ENCODE peak calls at places on chromosomes 1 and 21, in five cellular contexts. One of them, this sample, is unnamed.

GRCh38 chr1:94101613-94101940 is 19.4 kb downstream of the ABCA4 start:
- DNase-seq in effector memory CD8-positive, alpha-beta T cell: no peak
- DNase-seq in hepatic stellate cell: no peak
- DNase-seq in tibial artery: no peak
- DNase-seq in ovary: no peak
- DNase-seq in this sample: no peak

GRCh38 chr1:2847086-2847850 is 45.8 kb upstream of the TTC34 start:
- DNase-seq in effector memory CD8-positive, alpha-beta T cell: no peak
- DNase-seq in hepatic stellate cell: no peak
- DNase-seq in tibial artery: no peak
- DNase-seq in ovary: no peak
- DNase-seq in this sample: no peak

GRCh38 chr1:17347769-17348592 is 24.0 kb upstream of the PADI6 start:
- DNase-seq in effector memory CD8-positive, alpha-beta T cell: no peak
- DNase-seq in hepatic stellate cell: no peak
- DNase-seq in tibial artery: no peak
- DNase-seq in ovary: no peak
- DNase-seq in this sample: no peak

GRCh38 chr21:44294391-44295162 is 5.3 kb upstream of the PFKL start:
- DNase-seq in effector memory CD8-positive, alpha-beta T cell: peak
- DNase-seq in hepatic stellate cell: peak
- DNase-seq in tibial artery: peak
- DNase-seq in ovary: peak
- DNase-seq in this sample: no peak

GRCh38 chr1:225813250-225813964 is 3.5 kb downstream of the EPHX1 start:
- DNase-seq in effector memory CD8-positive, alpha-beta T cell: no peak
- DNase-seq in hepatic stellate cell: peak
- DNase-seq in tibial artery: peak
- DNase-seq in ovary: peak
- DNase-seq in this sample: no peak

GRCh38 chr1:215292906-215293305 is 210.4 kb downstream of the KCNK2 start:
- DNase-seq in effector memory CD8-positive, alpha-beta T cell: no peak
- DNase-seq in hepatic stellate cell: no peak
- DNase-seq in tibial artery: no peak
- DNase-seq in ovary: no peak
- DNase-seq in this sample: no peak

GRCh38 chr1:3372317-3372716 is 82.1 kb upstream of the ARHGEF16 start:
- DNase-seq in effector memory CD8-positive, alpha-beta T cell: peak
- DNase-seq in hepatic stellate cell: no peak
- DNase-seq in tibial artery: no peak
- DNase-seq in ovary: no peak
- DNase-seq in this sample: no peak

GRCh38 chr1:161350666-161351065 is 17.0 kb downstream of the CFAP126 start:
- DNase-seq in effector memory CD8-positive, alpha-beta T cell: no peak
- DNase-seq in hepatic stellate cell: no peak
- DNase-seq in tibial artery: no peak
- DNase-seq in ovary: no peak
- DNase-seq in this sample: no peak

GRCh38 chr1:47558601-47559593 is 121.1 kb downstream of the FOXD2 start:
- DNase-seq in effector memory CD8-positive, alpha-beta T cell: no peak
- DNase-seq in hepatic stellate cell: no peak
- DNase-seq in tibial artery: no peak
- DNase-seq in ovary: no peak
- DNase-seq in this sample: no peak

GRCh38 chr1:199929556-199929955 is 98.0 kb upstream of the NR5A2 start:
- DNase-seq in effector memory CD8-positive, alpha-beta T cell: no peak
- DNase-seq in hepatic stellate cell: no peak
- DNase-seq in tibial artery: no peak
- DNase-seq in ovary: no peak
- DNase-seq in this sample: no peak

GRCh38 chr21:43355196-43355924 is 71.6 kb downstream of the SIK1 start:
- DNase-seq in effector memory CD8-positive, alpha-beta T cell: no peak
- DNase-seq in hepatic stellate cell: no peak
- DNase-seq in tibial artery: no peak
- DNase-seq in ovary: no peak
- DNase-seq in this sample: no peak

GRCh38 chr1:185823471-185823870 is 89.3 kb downstream of the HMCN1 start:
- DNase-seq in effector memory CD8-positive, alpha-beta T cell: no peak
- DNase-seq in hepatic stellate cell: no peak
- DNase-seq in tibial artery: no peak
- DNase-seq in ovary: no peak
- DNase-seq in this sample: no peak

GRCh38 chr1:196361112-196361714 is 247.0 kb downstream of the KCNT2 start:
- DNase-seq in effector memory CD8-positive, alpha-beta T cell: no peak
- DNase-seq in hepatic stellate cell: no peak
- DNase-seq in tibial artery: no peak
- DNase-seq in ovary: no peak
- DNase-seq in this sample: no peak

GRCh38 chr1:17565551-17565971 is 26.1 kb downstream of the ARHGEF10L start:
- DNase-seq in effector memory CD8-positive, alpha-beta T cell: no peak
- DNase-seq in hepatic stellate cell: no peak
- DNase-seq in tibial artery: no peak
- DNase-seq in ovary: no peak
- DNase-seq in this sample: no peak

GRCh38 chr1:237244778-237245177 is 202.8 kb downstream of the RYR2 start:
- DNase-seq in effector memory CD8-positive, alpha-beta T cell: no peak
- DNase-seq in hepatic stellate cell: no peak
- DNase-seq in tibial artery: no peak
- DNase-seq in ovary: no peak
- DNase-seq in this sample: no peak

GRCh38 chr21:44681861-44682579 is at the start of gene KRTAP12-1:
- DNase-seq in effector memory CD8-positive, alpha-beta T cell: no peak
- DNase-seq in hepatic stellate cell: no peak
- DNase-seq in tibial artery: no peak
- DNase-seq in ovary: no peak
- DNase-seq in this sample: no peak

GRCh38 chr21:45592626-45593134 is 50.4 kb upstream of the SLC19A1 start:
- DNase-seq in effector memory CD8-positive, alpha-beta T cell: no peak
- DNase-seq in hepatic stellate cell: no peak
- DNase-seq in tibial artery: no peak
- DNase-seq in ovary: no peak
- DNase-seq in this sample: no peak

GRCh38 chr1:54459140-54459539 is 52.9 kb upstream of the SSBP3 start:
- DNase-seq in effector memory CD8-positive, alpha-beta T cell: no peak
- DNase-seq in hepatic stellate cell: no peak
- DNase-seq in tibial artery: no peak
- DNase-seq in ovary: no peak
- DNase-seq in this sample: no peak

GRCh38 chr1:118461154-118461553 is 276.1 kb upstream of the SPAG17 start:
- DNase-seq in effector memory CD8-positive, alpha-beta T cell: no peak
- DNase-seq in hepatic stellate cell: no peak
- DNase-seq in tibial artery: no peak
- DNase-seq in ovary: no peak
- DNase-seq in this sample: no peak

GRCh38 chr1:55448261-55448660 is 233.1 kb upstream of the USP24 start:
- DNase-seq in effector memory CD8-positive, alpha-beta T cell: no peak
- DNase-seq in hepatic stellate cell: no peak
- DNase-seq in tibial artery: no peak
- DNase-seq in ovary: no peak
- DNase-seq in this sample: no peak

GRCh38 chr1:64231153-64231552 is 27.7 kb downstream of the UBE2U start:
- DNase-seq in effector memory CD8-positive, alpha-beta T cell: no peak
- DNase-seq in hepatic stellate cell: no peak
- DNase-seq in tibial artery: no peak
- DNase-seq in ovary: no peak
- DNase-seq in this sample: no peak

GRCh38 chr1:97778718-97779117 is 142.1 kb downstream of the DPYD start:
- DNase-seq in effector memory CD8-positive, alpha-beta T cell: no peak
- DNase-seq in hepatic stellate cell: no peak
- DNase-seq in tibial artery: no peak
- DNase-seq in ovary: no peak
- DNase-seq in this sample: no peak

GRCh38 chr1:28835237-28835650 is 23.3 kb downstream of the OPRD1 start:
- DNase-seq in effector memory CD8-positive, alpha-beta T cell: no peak
- DNase-seq in hepatic stellate cell: no peak
- DNase-seq in tibial artery: no peak
- DNase-seq in ovary: no peak
- DNase-seq in this sample: no peak

GRCh38 chr1:229410692-229411433 is 23.0 kb downstream of the ACTA1 start:
- DNase-seq in effector memory CD8-positive, alpha-beta T cell: no peak
- DNase-seq in hepatic stellate cell: peak
- DNase-seq in tibial artery: peak
- DNase-seq in ovary: peak
- DNase-seq in this sample: no peak

This sample was measured in neuronal stem cell.